ENCODE peak calls at places on chromosome 1, in seven cellular contexts. N is activated CD4-positive, alpha-beta memory T cell treated with anti-CD3 and anti-CD28 coated beads for 36 hours; W is HFFc6; O is H54; A is activated CD8-positive, alpha-beta T cell treated with anti-CD3 and anti-CD28 coated beads for 36 hours; B is iPS-NIHi11; V is NCI-H748 treated with DMSO at 0.1 percent for 48 hours. L is an unnamed sample.

GRCh38 chr1:228315945-228316588 is 90.6 kb downstream of the TRIM11 start:
- DNase-seq in N (no peak), V (no peak), O (no peak), A (no peak), W (no peak), B (no peak), L (peak)

GRCh38 chr1:25006770-25007169 is 76.7 kb upstream of the RUNX3 start:
- DNase-seq in V (no peak), W (no peak), A (no peak), O (no peak), B (no peak), N (no peak), L (peak)

GRCh38 chr1:119101563-119101962 is 38.9 kb downstream of the WARS2 start:
- DNase-seq in O (no peak), N (no peak), A (no peak), V (no peak), B (no peak), W (peak), L (no peak)

GRCh38 chr1:161439280-161440232 is 65.7 kb upstream of the FCGR2A start:
- DNase-seq in O (no peak), N (peak), W (no peak), V (no peak), B (peak), A (peak), L (no peak)

GRCh38 chr1:223621312-223621734 is 44.2 kb downstream of the CAPN8 start:
- DNase-seq in N (peak), O (no peak), V (no peak), B (no peak), W (no peak), A (no peak), L (no peak)

GRCh38 chr1:192810253-192810880 is 1.5 kb downstream of the RGS2 start:
- DNase-seq in B (no peak), N (no peak), V (peak), A (no peak), W (no peak), O (no peak), L (peak)

GRCh38 chr1:30315185-30315960 is 408.0 kb downstream of the MATN1 start:
- DNase-seq in N (no peak), B (no peak), O (no peak), W (no peak), V (no peak), A (peak), L (no peak)

GRCh38 chr1:16243936-16244649 is 7.1 kb upstream of the CPLANE2 start:
- DNase-seq in B (peak), N (peak), V (peak), W (peak), A (peak), O (peak), L (peak)

GRCh38 chr1:157969693-157970485 is 23.6 kb upstream of the KIRREL1 start:
- DNase-seq in B (peak), N (no peak), V (no peak), W (peak), O (peak), A (peak), L (no peak)

L was measured in NCI-H146.